ENCODE peak calls at places on chromosomes 1 and 21, in eight cellular contexts. One of them, this sample, is unnamed.

GRCh38 chr1:185984113-185984836 is 250.1 kb downstream of the HMCN1 start:
- DNase-seq in B cell: no peak
- DNase-seq in RWPE2: no peak
- DNase-seq in brain microvascular endothelial cell: no peak
- DNase-seq in esophagus squamous epithelium: no peak
- DNase-seq in right atrium auricular region: no peak
- DNase-seq in BJ: no peak
- DNase-seq in endothelial cell: no peak
- DNase-seq in this sample: peak

GRCh38 chr1:164440222-164440621 is 118.8 kb upstream of the PBX1 start:
- DNase-seq in B cell: no peak
- DNase-seq in RWPE2: no peak
- DNase-seq in brain microvascular endothelial cell: peak
- DNase-seq in esophagus squamous epithelium: no peak
- DNase-seq in right atrium auricular region: no peak
- DNase-seq in BJ: no peak
- DNase-seq in endothelial cell: no peak
- DNase-seq in this sample: no peak

GRCh38 chr1:48228156-48228555 is 5.6 kb downstream of the SLC5A9 start:
- DNase-seq in B cell: no peak
- DNase-seq in RWPE2: no peak
- DNase-seq in brain microvascular endothelial cell: no peak
- DNase-seq in esophagus squamous epithelium: no peak
- DNase-seq in right atrium auricular region: no peak
- DNase-seq in BJ: no peak
- DNase-seq in endothelial cell: peak
- DNase-seq in this sample: no peak

GRCh38 chr1:39213511-39214002 is 9.1 kb downstream of the MACF1 start:
- DNase-seq in B cell: no peak
- DNase-seq in RWPE2: no peak
- DNase-seq in brain microvascular endothelial cell: peak
- DNase-seq in esophagus squamous epithelium: no peak
- DNase-seq in right atrium auricular region: no peak
- DNase-seq in BJ: peak
- DNase-seq in endothelial cell: no peak
- DNase-seq in this sample: no peak

GRCh38 chr1:220684890-220685289 is 5.3 kb upstream of the C1orf115 start:
- DNase-seq in B cell: no peak
- DNase-seq in RWPE2: no peak
- DNase-seq in brain microvascular endothelial cell: no peak
- DNase-seq in esophagus squamous epithelium: no peak
- DNase-seq in right atrium auricular region: no peak
- DNase-seq in BJ: no peak
- DNase-seq in endothelial cell: no peak
- DNase-seq in this sample: no peak

GRCh38 chr1:4089421-4090175 is 189.5 kb upstream of the C1orf174 start:
- DNase-seq in B cell: no peak
- DNase-seq in RWPE2: no peak
- DNase-seq in brain microvascular endothelial cell: no peak
- DNase-seq in esophagus squamous epithelium: no peak
- DNase-seq in right atrium auricular region: peak
- DNase-seq in BJ: no peak
- DNase-seq in endothelial cell: no peak
- DNase-seq in this sample: no peak

GRCh38 chr1:236142358-236143103 is at the start of gene GPR137B:
- DNase-seq in B cell: peak
- DNase-seq in RWPE2: no peak
- DNase-seq in brain microvascular endothelial cell: peak
- DNase-seq in esophagus squamous epithelium: peak
- DNase-seq in right atrium auricular region: no peak
- DNase-seq in BJ: no peak
- DNase-seq in endothelial cell: peak
- DNase-seq in this sample: no peak

GRCh38 chr1:156391145-156391677 is 22.2 kb downstream of the RHBG start:
- DNase-seq in B cell: no peak
- DNase-seq in RWPE2: no peak
- DNase-seq in brain microvascular endothelial cell: no peak
- DNase-seq in esophagus squamous epithelium: no peak
- DNase-seq in right atrium auricular region: no peak
- DNase-seq in BJ: no peak
- DNase-seq in endothelial cell: no peak
- DNase-seq in this sample: no peak

GRCh38 chr1:8284167-8284566 is 33.7 kb upstream of the SLC45A1 start:
- DNase-seq in B cell: no peak
- DNase-seq in RWPE2: no peak
- DNase-seq in brain microvascular endothelial cell: peak
- DNase-seq in esophagus squamous epithelium: no peak
- DNase-seq in right atrium auricular region: no peak
- DNase-seq in BJ: no peak
- DNase-seq in endothelial cell: no peak
- DNase-seq in this sample: no peak

GRCh38 chr1:153985984-153986761 is at the start of gene RAB13:
- DNase-seq in B cell: peak
- DNase-seq in RWPE2: peak
- DNase-seq in brain microvascular endothelial cell: peak
- DNase-seq in esophagus squamous epithelium: no peak
- DNase-seq in right atrium auricular region: peak
- DNase-seq in BJ: peak
- DNase-seq in endothelial cell: peak
- DNase-seq in this sample: peak

GRCh38 chr1:1048765-1049164 is 25.3 kb downstream of the RNF223 start:
- DNase-seq in B cell: no peak
- DNase-seq in RWPE2: no peak
- DNase-seq in brain microvascular endothelial cell: no peak
- DNase-seq in esophagus squamous epithelium: no peak
- DNase-seq in right atrium auricular region: no peak
- DNase-seq in BJ: no peak
- DNase-seq in endothelial cell: no peak
- DNase-seq in this sample: no peak

GRCh38 chr1:20472860-20473711 is 12.9 kb downstream of the CAMK2N1 start:
- DNase-seq in B cell: no peak
- DNase-seq in RWPE2: no peak
- DNase-seq in brain microvascular endothelial cell: no peak
- DNase-seq in esophagus squamous epithelium: no peak
- DNase-seq in right atrium auricular region: no peak
- DNase-seq in BJ: no peak
- DNase-seq in endothelial cell: peak
- DNase-seq in this sample: no peak

GRCh38 chr1:12088607-12089006 is 25.5 kb downstream of the TNFRSF8 start:
- DNase-seq in B cell: peak
- DNase-seq in RWPE2: no peak
- DNase-seq in brain microvascular endothelial cell: no peak
- DNase-seq in esophagus squamous epithelium: no peak
- DNase-seq in right atrium auricular region: no peak
- DNase-seq in BJ: no peak
- DNase-seq in endothelial cell: no peak
- DNase-seq in this sample: no peak

GRCh38 chr1:110207831-110208230 is 2.3 kb upstream of the KCNC4 start:
- DNase-seq in B cell: peak
- DNase-seq in RWPE2: no peak
- DNase-seq in brain microvascular endothelial cell: peak
- DNase-seq in esophagus squamous epithelium: no peak
- DNase-seq in right atrium auricular region: peak
- DNase-seq in BJ: no peak
- DNase-seq in endothelial cell: peak
- DNase-seq in this sample: no peak

GRCh38 chr1:109657970-109658369 is 2.1 kb downstream of the GSTM4 start:
- DNase-seq in B cell: no peak
- DNase-seq in RWPE2: no peak
- DNase-seq in brain microvascular endothelial cell: no peak
- DNase-seq in esophagus squamous epithelium: no peak
- DNase-seq in right atrium auricular region: peak
- DNase-seq in BJ: no peak
- DNase-seq in endothelial cell: no peak
- DNase-seq in this sample: no peak

DNA sequence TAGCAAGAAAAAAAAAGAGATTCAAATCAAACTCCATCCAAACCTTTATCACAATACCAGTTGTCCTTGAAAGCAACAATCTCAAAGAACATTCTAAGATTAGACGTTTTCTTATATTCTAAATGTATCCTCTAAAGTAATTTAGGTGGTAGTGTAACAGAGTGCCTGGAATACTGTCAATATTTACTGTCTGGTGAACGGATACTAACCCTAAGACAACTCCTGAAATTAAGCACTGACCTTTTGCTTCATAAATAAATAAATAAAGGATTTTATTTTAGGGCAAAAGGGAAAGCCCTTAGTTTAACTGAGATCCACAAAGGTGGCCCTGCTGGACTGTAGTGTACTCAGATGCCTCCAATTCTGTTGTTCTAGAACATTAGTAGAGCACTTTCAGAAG is 9.9 kb upstream of the USH2A start:
- DNase-seq in B cell: no peak
- DNase-seq in RWPE2: no peak
- DNase-seq in brain microvascular endothelial cell: no peak
- DNase-seq in esophagus squamous epithelium: no peak
- DNase-seq in right atrium auricular region: no peak
- DNase-seq in BJ: no peak
- DNase-seq in endothelial cell: no peak
- DNase-seq in this sample: no peak
- TF ChIP-seq CTCF in B cell: no peak
- TF ChIP-seq CTCF in RWPE2: no peak
- TF ChIP-seq CTCF in brain microvascular endothelial cell: no peak
- TF ChIP-seq CTCF in esophagus squamous epithelium: no peak
- TF ChIP-seq CTCF in right atrium auricular region: no peak
- TF ChIP-seq CTCF in BJ: no peak
- TF ChIP-seq CTCF in endothelial cell: no peak
- TF ChIP-seq CTCF in this sample: no peak

GRCh38 chr1:151282883-151283725 is 1.0 kb downstream of the ZNF687 start:
- DNase-seq in B cell: peak
- DNase-seq in RWPE2: no peak
- DNase-seq in brain microvascular endothelial cell: no peak
- DNase-seq in esophagus squamous epithelium: no peak
- DNase-seq in right atrium auricular region: no peak
- DNase-seq in BJ: no peak
- DNase-seq in endothelial cell: peak
- DNase-seq in this sample: no peak

GRCh38 chr1:151284013-151284577 is 2.0 kb downstream of the ZNF687 start:
- DNase-seq in B cell: no peak
- DNase-seq in RWPE2: no peak
- DNase-seq in brain microvascular endothelial cell: no peak
- DNase-seq in esophagus squamous epithelium: no peak
- DNase-seq in right atrium auricular region: no peak
- DNase-seq in BJ: no peak
- DNase-seq in endothelial cell: no peak
- DNase-seq in this sample: no peak

GRCh38 chr1:151281969-151282882 is at the start of gene ZNF687:
- DNase-seq in B cell: peak
- DNase-seq in RWPE2: peak
- DNase-seq in brain microvascular endothelial cell: peak
- DNase-seq in esophagus squamous epithelium: peak
- DNase-seq in right atrium auricular region: peak
- DNase-seq in BJ: peak
- DNase-seq in endothelial cell: peak
- DNase-seq in this sample: peak

GRCh38 chr1:151277249-151277648 is 4.8 kb upstream of the ZNF687 start:
- DNase-seq in B cell: no peak
- DNase-seq in RWPE2: no peak
- DNase-seq in brain microvascular endothelial cell: no peak
- DNase-seq in esophagus squamous epithelium: no peak
- DNase-seq in right atrium auricular region: no peak
- DNase-seq in BJ: no peak
- DNase-seq in endothelial cell: no peak
- DNase-seq in this sample: no peak

DNA sequence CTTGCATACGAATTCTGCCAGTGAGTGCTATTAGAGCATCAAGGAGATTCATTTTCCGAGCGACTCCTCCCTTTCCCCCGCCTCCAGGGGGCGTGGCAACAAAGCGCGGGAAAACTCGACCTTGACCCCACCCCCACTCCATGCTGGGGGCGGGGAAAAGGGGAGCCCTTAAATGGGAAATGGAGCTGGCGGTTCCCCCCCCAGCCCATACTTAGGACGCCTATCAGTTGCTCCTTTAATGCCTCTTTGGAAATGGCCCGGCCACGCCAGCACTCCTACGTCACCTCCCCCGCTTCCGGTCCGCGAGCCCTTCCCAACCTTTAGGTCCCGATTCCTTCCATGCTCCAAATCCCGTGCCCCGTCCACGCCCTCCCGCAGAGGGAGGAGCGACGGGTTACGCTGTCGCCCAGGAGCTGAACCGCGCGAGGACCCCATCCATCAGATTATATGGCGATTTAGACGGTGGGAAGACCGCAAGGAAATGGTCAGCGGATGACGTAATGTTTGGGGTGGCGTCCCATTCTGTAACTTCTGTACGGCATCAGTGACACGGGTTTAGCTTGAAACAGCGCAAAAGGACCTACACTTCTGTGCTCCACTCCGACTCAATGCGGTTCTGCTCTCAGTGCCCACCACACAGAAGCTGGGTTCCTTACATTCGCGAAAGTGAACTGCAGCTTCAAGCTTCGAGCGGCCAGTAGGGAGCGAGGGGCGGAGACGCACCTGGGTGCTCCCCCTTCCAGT is 702 bp upstream of the ZNF687 start:
- DNase-seq in B cell: peak
- DNase-seq in RWPE2: peak
- DNase-seq in brain microvascular endothelial cell: peak
- DNase-seq in esophagus squamous epithelium: peak
- DNase-seq in right atrium auricular region: peak
- DNase-seq in BJ: peak
- DNase-seq in endothelial cell: peak
- DNase-seq in this sample: peak
- TF ChIP-seq CTCF in B cell: no peak
- TF ChIP-seq CTCF in RWPE2: peak
- TF ChIP-seq CTCF in brain microvascular endothelial cell: peak
- TF ChIP-seq CTCF in esophagus squamous epithelium: peak
- TF ChIP-seq CTCF in right atrium auricular region: peak
- TF ChIP-seq CTCF in BJ: peak
- TF ChIP-seq CTCF in endothelial cell: peak
- TF ChIP-seq CTCF in this sample: no peak

GRCh38 chr21:26834181-26834945 is 10.8 kb downstream of the ADAMTS1 start:
- DNase-seq in B cell: no peak
- DNase-seq in RWPE2: no peak
- DNase-seq in brain microvascular endothelial cell: peak
- DNase-seq in esophagus squamous epithelium: no peak
- DNase-seq in right atrium auricular region: no peak
- DNase-seq in BJ: no peak
- DNase-seq in endothelial cell: no peak
- DNase-seq in this sample: no peak
- TF ChIP-seq CTCF in B cell: no peak
- TF ChIP-seq CTCF in RWPE2: no peak
- TF ChIP-seq CTCF in brain microvascular endothelial cell: peak
- TF ChIP-seq CTCF in esophagus squamous epithelium: peak
- TF ChIP-seq CTCF in right atrium auricular region: peak
- TF ChIP-seq CTCF in BJ: peak
- TF ChIP-seq CTCF in endothelial cell: peak
- TF ChIP-seq CTCF in this sample: peak

GRCh38 chr1:152926091-152926490 is 17.7 kb downstream of the IVL start:
- DNase-seq in B cell: no peak
- DNase-seq in RWPE2: no peak
- DNase-seq in brain microvascular endothelial cell: no peak
- DNase-seq in esophagus squamous epithelium: no peak
- DNase-seq in right atrium auricular region: no peak
- DNase-seq in BJ: no peak
- DNase-seq in endothelial cell: no peak
- DNase-seq in this sample: peak
- TF ChIP-seq CTCF in B cell: no peak
- TF ChIP-seq CTCF in RWPE2: peak
- TF ChIP-seq CTCF in brain microvascular endothelial cell: peak
- TF ChIP-seq CTCF in esophagus squamous epithelium: peak
- TF ChIP-seq CTCF in right atrium auricular region: no peak
- TF ChIP-seq CTCF in BJ: peak
- TF ChIP-seq CTCF in endothelial cell: no peak
- TF ChIP-seq CTCF in this sample: peak